ENCODE peak calls at places on chromosomes 13 and 19, in four cellular contexts. M, X, A and Y are unnamed samples.
A peak's percentile ranks its signal among the peaks of the same experiment; 100 is the strongest.

GRCh38 chr13:113527272-113527958 is 36.9 kb upstream of the DCUN1D2 start:
- DNase-seq in A (no peak), M (peak; percentile 50), X (no peak), Y (no peak)

GRCh38 chr19:43532962-43533545 is at the start of gene ZNF575:
- DNase-seq in X (peak; percentile 81), M (peak; percentile 93), A (peak; percentile 81), Y (peak; percentile 92)

GRCh38 chr13:53126803-53127202 is 98.2 kb downstream of the OLFM4 start:
- DNase-seq in M (no peak), X (peak; percentile 69), A (no peak), Y (no peak)

GRCh38 chr19:29872224-29872731 is 60.5 kb downstream of the CCNE1 start:
- DNase-seq in A (no peak), M (no peak), X (no peak), Y (no peak)

GRCh38 chr19:28582807-28583206 is 630.1 kb downstream of the UQCRFS1 start:
- DNase-seq in X (no peak), M (no peak), A (no peak), Y (no peak)

GRCh38 chr13:81377926-81378325 is 1037.0 kb upstream of the SPRY2 start:
- DNase-seq in A (no peak), X (no peak), M (no peak), Y (no peak)

GRCh38 chr19:18294467-18294864 is 13.0 kb upstream of the JUND start:
- DNase-seq in M (no peak), X (no peak), A (peak; percentile 41), Y (peak; percentile 55)

GRCh38 chr13:113373811-113374485 is 10.0 kb upstream of the GRTP1 start:
- DNase-seq in M (no peak), A (no peak), X (no peak), Y (no peak)

GRCh38 chr13:75507027-75508001 is 25.3 kb upstream of the TBC1D4 start:
- DNase-seq in X (no peak), M (peak; percentile 92), A (no peak), Y (no peak)

GRCh38 chr19:10284641-10285278 is 2.0 kb upstream of the ICAM4 start:
- DNase-seq in X (no peak), A (no peak), M (peak; percentile 39), Y (no peak)
- TF ChIP-seq POLR2A in X (no peak), A (no peak), M (no peak), Y (no peak)

GRCh38 chr19:49149652-49150105 is 5.5 kb downstream of the HRC start:
- DNase-seq in X (peak; percentile 55), M (peak; percentile 61), A (peak; percentile 43), Y (peak; percentile 83)
- TF ChIP-seq POLR2A in X (no peak), M (no peak), A (no peak), Y (no peak)

GRCh38 chr19:47109177-47109540 is 4.4 kb downstream of the ZC3H4 start:
- DNase-seq in M (no peak), A (no peak), X (no peak), Y (no peak)

GRCh38 chr19:47109541-47110375 is 3.8 kb downstream of the ZC3H4 start:
- DNase-seq in M (peak; percentile 90), A (no peak), X (no peak), Y (no peak)

GRCh38 chr19:47111682-47112165 is 1.9 kb downstream of the ZC3H4 start:
- DNase-seq in X (no peak), A (no peak), M (no peak), Y (no peak)

GRCh38 chr19:47111081-47111589 is 2.4 kb downstream of the ZC3H4 start:
- DNase-seq in A (no peak), X (no peak), M (peak; percentile 86), Y (peak; percentile 60)

DNA sequence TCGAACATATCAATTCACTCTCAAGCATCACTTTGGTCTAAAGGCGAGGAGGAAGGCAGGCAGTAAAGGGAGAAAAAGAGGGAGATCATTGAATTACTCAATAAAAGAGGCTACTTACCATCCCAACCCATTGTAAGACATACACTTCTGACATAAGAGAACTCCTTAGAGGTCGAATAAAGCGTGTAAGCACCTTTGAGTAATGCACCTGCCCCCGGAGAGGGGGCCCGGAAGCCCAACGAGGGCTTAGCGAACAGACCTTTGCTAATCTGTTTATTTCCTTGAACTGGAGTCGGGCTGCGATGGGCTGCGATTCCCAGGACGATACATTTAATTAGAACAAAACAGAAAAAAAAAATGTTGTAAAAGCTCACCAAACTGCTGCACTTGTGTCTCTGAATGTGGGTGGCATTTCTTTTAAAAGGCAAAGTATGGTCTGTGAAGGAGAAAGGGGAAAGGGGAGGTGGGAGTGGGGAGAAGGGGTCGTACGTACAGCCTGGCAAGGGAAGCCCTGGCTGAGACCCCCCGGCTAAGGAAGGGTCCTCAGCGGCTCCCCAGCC is 3.0 kb downstream of the ZC3H4 start:
- DNase-seq in X (no peak), A (no peak), M (peak; percentile 64), Y (no peak)
- TF ChIP-seq POLR2A in X (no peak), A (no peak), M (no peak), Y (no peak)

GRCh38 chr13:33541962-33542308 is 256.4 kb upstream of the STARD13 start:
- DNase-seq in M (no peak), X (no peak), A (no peak), Y (no peak)
- TF ChIP-seq POLR2A in M (no peak), X (no peak), A (no peak), Y (no peak)

DNA sequence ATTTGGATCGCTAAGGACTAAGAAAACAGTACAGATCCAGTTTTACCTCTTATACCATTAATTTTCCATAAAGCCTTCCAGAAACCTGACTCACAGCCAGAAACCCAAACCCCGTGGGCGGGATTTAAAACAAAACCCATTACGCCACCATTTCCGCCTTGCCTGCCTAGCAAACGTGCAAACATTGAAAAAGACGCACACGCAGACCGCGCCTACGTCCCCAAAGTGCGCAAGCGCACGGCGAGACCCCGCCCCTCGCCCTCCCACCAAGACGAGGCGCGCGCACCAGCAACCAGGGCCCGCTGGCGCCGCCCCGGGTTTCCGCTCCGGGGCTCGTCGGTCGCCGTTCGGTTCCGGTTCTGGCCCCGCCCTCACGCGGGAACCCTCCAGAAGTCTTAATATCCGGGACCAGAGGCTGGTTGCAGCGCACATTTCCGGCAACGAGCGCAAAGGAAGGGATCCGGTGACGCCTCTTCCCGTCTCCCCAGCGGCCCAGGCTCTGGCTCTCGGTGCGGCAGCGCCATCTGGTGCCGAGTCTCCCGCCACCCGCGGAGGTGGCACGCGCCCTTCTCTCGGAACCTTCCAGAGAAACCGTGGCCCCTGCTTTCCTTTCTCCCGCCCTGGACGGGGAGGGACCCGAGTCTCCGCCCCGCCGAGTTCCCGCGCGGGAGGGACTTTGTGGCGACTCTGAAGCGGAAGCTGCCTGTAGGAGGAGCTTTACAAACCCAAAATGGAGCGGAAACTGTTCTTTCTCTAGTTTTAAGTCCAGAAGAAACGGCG is 256.9 kb upstream of the STARD13 start:
- DNase-seq in A (peak; percentile 98), M (peak; percentile 98), X (peak; percentile 96), Y (peak; percentile 98)
- TF ChIP-seq POLR2A in A (peak; percentile 73), M (peak; percentile 86), X (peak; percentile 60), Y (peak; percentile 62)